ENCODE peak calls at places on chromosome 9, in seven cellular contexts. X is SK-N-SH, K is fibroblast of lung, O is A549, Z is uterus, M is ovary, P is adipocyte. R is an unnamed sample. For H3K4me1, the result is how much of the 10 kb centered on the place peaks cover.

GRCh38 chr9:128231638-128232568 is 28.7 kb downstream of the DNM1 start:
- DNase-seq in X (no peak), K (no peak), O (no peak), Z (no peak), M (no peak), P (no peak), R (no peak)

GRCh38 chr9:116274293-116274692 is 120.7 kb downstream of the PAPPA start:
- DNase-seq in X (no peak), K (no peak), O (no peak), Z (no peak), M (no peak), P (no peak), R (no peak)

GRCh38 chr9:77605449-77606220 is 42.5 kb downstream of the GNA14 start:
- DNase-seq in X (no peak), K (no peak), O (no peak), Z (no peak), M (no peak), P (no peak), R (no peak)

GRCh38 chr9:136313111-136314055 is 9.5 kb upstream of the CCDC187 start:
- DNase-seq in X (no peak), K (no peak), O (no peak), Z (no peak), M (no peak), P (no peak), R (peak)

GRCh38 chr9:100459963-100460362 is 13.0 kb upstream of the TMEFF1 start:
- DNase-seq in X (no peak), K (no peak), O (no peak), Z (no peak), M (no peak), P (no peak), R (no peak)

GRCh38 chr9:131473198-131473885 is 29.4 kb upstream of the POMT1 start:
- DNase-seq in X (no peak), K (no peak), O (no peak), Z (no peak), M (peak), P (no peak), R (no peak)

GRCh38 chr9:78143281-78144007 is 92.4 kb upstream of the CEP78 start:
- DNase-seq in X (no peak), K (no peak), O (no peak), Z (no peak), M (no peak), P (no peak), R (no peak)

GRCh38 chr9:134785325-134786108 is 95.1 kb upstream of the FCN2 start:
- DNase-seq in X (peak), K (peak), O (no peak), Z (peak), M (peak), P (no peak), R (peak)

GRCh38 chr9:35645736-35646582 is 4.8 kb downstream of the SIT1 start:
- DNase-seq in X (no peak), K (no peak), O (no peak), Z (peak), M (no peak), P (peak), R (no peak)

GRCh38 chr9:37034320-37034937 is 361 bp upstream of the PAX5 start:
- DNase-seq in X (peak), K (no peak), O (no peak), Z (no peak), M (no peak), P (peak), R (no peak)

GRCh38 chr9:104805441-104805840 is 41.5 kb downstream of the NIPSNAP3B start:
- DNase-seq in X (no peak), K (no peak), O (no peak), Z (no peak), M (no peak), P (no peak), R (no peak)

GRCh38 chr9:101449071-101449721 is 13.6 kb upstream of the ALDOB start:
- DNase-seq in X (peak), K (peak), O (peak), Z (peak), M (peak), P (peak), R (peak)

GRCh38 chr9:136928591-136928990 is 15.9 kb downstream of the FBXW5 start:
- DNase-seq in X (no peak), K (no peak), O (no peak), Z (no peak), M (no peak), P (no peak), R (peak)

GRCh38 chr9:76206821-76207220 is 187.4 kb downstream of the RFK start:
- DNase-seq in X (no peak), K (no peak), O (no peak), Z (no peak), M (no peak), P (no peak), R (no peak)

GRCh38 chr9:27392451-27392850 is 95.5 kb upstream of the EQTN start:
- DNase-seq in X (no peak), K (no peak), O (no peak), Z (no peak), M (no peak), P (no peak), R (no peak)

GRCh38 chr9:70559102-70559501 is 144.6 kb upstream of the KLF9 start:
- DNase-seq in X (no peak), K (no peak), O (no peak), Z (no peak), M (no peak), P (no peak), R (no peak)

GRCh38 chr9:117245225-117245624 is 169.6 kb downstream of the ASTN2 start:
- DNase-seq in X (no peak), K (no peak), O (no peak), Z (no peak), M (no peak), P (no peak), R (no peak)

GRCh38 chr9:37105169-37105750 is 15.1 kb upstream of the ZCCHC7 start:
- DNase-seq in X (no peak), K (no peak), O (no peak), Z (no peak), M (no peak), P (peak), R (no peak)

GRCh38 chr9:128927731-128928411 is 7.1 kb downstream of the PHYHD1 start:
- DNase-seq in X (peak), K (peak), O (peak), Z (peak), M (peak), P (peak), R (peak)

GRCh38 chr9:94600258-94600657 is 6.6 kb upstream of the FBP2 start:
- DNase-seq in X (no peak), K (no peak), O (no peak), Z (no peak), M (no peak), P (no peak), R (no peak)

GRCh38 chr9:117030254-117030768 is 343.2 kb downstream of the TRIM32 start:
- DNase-seq in X (no peak), K (no peak), O (no peak), Z (no peak), M (no peak), P (no peak), R (no peak)

GRCh38 chr9:133950206-133950915 is 41.8 kb downstream of the VAV2 start:
- DNase-seq in X (no peak), K (peak), O (no peak), Z (no peak), M (no peak), P (peak), R (peak)

GRCh38 chr9:84667571-84668203 is 1.8 kb upstream of the NTRK2 start:
- DNase-seq in X (peak), K (peak), O (peak), Z (no peak), M (peak), P (peak), R (peak)

GRCh38 chr9:136994885-136995224 is 1.5 kb downstream of the CLIC3 start:
- DNase-seq in X (no peak), K (no peak), O (no peak), Z (no peak), M (no peak), P (no peak), R (no peak)

GRCh38 chr9:112127281-112127680 is 47.8 kb downstream of the SUSD1 start:
- DNase-seq in X (no peak), K (no peak), O (no peak), Z (no peak), M (no peak), P (no peak), R (no peak)

GRCh38 chr9:130043654-130044623 is 950 bp upstream of the FNBP1 start:
- DNase-seq in X (peak), K (peak), O (no peak), Z (peak), M (peak), P (peak), R (peak)
- H3K4me1 ChIP-seq in X (under half), K (under half), O (under half), Z (under half), M (under half), P (under half), R (under half)

GRCh38 chr9:89527084-89527483 is 29.2 kb upstream of the SEMA4D start:
- DNase-seq in X (no peak), K (no peak), O (no peak), Z (no peak), M (no peak), P (no peak), R (peak)

GRCh38 chr9:89529243-89530030 is 31.5 kb upstream of the SEMA4D start:
- DNase-seq in X (no peak), K (no peak), O (no peak), Z (no peak), M (no peak), P (no peak), R (no peak)

GRCh38 chr9:89528540-89528939 is 30.6 kb upstream of the SEMA4D start:
- DNase-seq in X (no peak), K (no peak), O (no peak), Z (no peak), M (no peak), P (no peak), R (no peak)

GRCh38 chr9:89526667-89527066 is 28.8 kb upstream of the SEMA4D start:
- DNase-seq in X (no peak), K (no peak), O (no peak), Z (no peak), M (no peak), P (no peak), R (no peak)

GRCh38 chr9:89528131-89528530 is 30.2 kb upstream of the SEMA4D start:
- DNase-seq in X (no peak), K (no peak), O (no peak), Z (no peak), M (no peak), P (no peak), R (no peak)
- H3K4me1 ChIP-seq in X (under half), K (under half), O (under half), Z (under half), M (under half), P (under half), R (under half)

GRCh38 chr9:126397056-126397455 is 70.4 kb downstream of the MVB12B start:
- DNase-seq in X (no peak), K (no peak), O (peak), Z (no peak), M (no peak), P (no peak), R (no peak)
- H3K4me1 ChIP-seq in X (under half), K (under half), O (under half), Z (under half), M (under half), P (under half), R (under half)

GRCh38 chr9:38391278-38392118 is 1.0 kb upstream of the ALDH1B1 start:
- DNase-seq in X (no peak), K (no peak), O (no peak), Z (no peak), M (no peak), P (no peak), R (no peak)
- H3K4me1 ChIP-seq in X (under half), K (under half), O (under half), Z (under half), M (under half), P (under half), R (under half)

GRCh38 chr9:109795613-109796012 is 15.6 kb downstream of the PALM2AKAP2 start:
- DNase-seq in X (no peak), K (no peak), O (no peak), Z (no peak), M (no peak), P (no peak), R (no peak)
- H3K4me1 ChIP-seq in X (under half), K (under half), O (under half), Z (under half), M (under half), P (half or more), R (half or more)

GRCh38 chr9:96138616-96139015 is 163.4 kb downstream of the HSD17B3 start:
- DNase-seq in X (no peak), K (no peak), O (no peak), Z (no peak), M (no peak), P (no peak), R (no peak)
- H3K4me1 ChIP-seq in X (under half), K (under half), O (under half), Z (under half), M (under half), P (under half), R (under half)